ENCODE peak calls at places on chromosomes 2 and 18, in six cellular contexts. B, K, X, Y, D and S are unnamed samples.

GRCh38 chr2:240452471-240453256 is 17.2 kb downstream of the GPC1 start:
- DNase-seq in B (no peak), K (peak; percentile 86), X (no peak), Y (peak; percentile 97), D (peak; percentile 74), S (no peak)

GRCh38 chr18:63765837-63766236 is 9.4 kb upstream of the SERPINB7 start:
- DNase-seq in B (no peak), K (no peak), X (no peak), Y (no peak), D (no peak), S (no peak)

GRCh38 chr18:7890078-7890477 is 323.0 kb downstream of the PTPRM start:
- DNase-seq in B (no peak), K (no peak), X (no peak), Y (no peak), D (no peak), S (no peak)

GRCh38 chr18:74662622-74663021 is 65.0 kb downstream of the ZNF407 start:
- DNase-seq in B (no peak), K (no peak), X (no peak), Y (no peak), D (no peak), S (no peak)

GRCh38 chr2:15432642-15433261 is 128.4 kb downstream of the NBAS start:
- DNase-seq in B (no peak), K (peak; percentile 62), X (no peak), Y (no peak), D (no peak), S (no peak)

GRCh38 chr2:163119964-163120363 is 281.4 kb upstream of the KCNH7 start:
- DNase-seq in B (no peak), K (no peak), X (no peak), Y (no peak), D (no peak), S (no peak)

GRCh38 chr2:7639476-7639875 is 722.3 kb downstream of the RNF144A start:
- DNase-seq in B (no peak), K (no peak), X (no peak), Y (no peak), D (no peak), S (no peak)

GRCh38 chr18:12366794-12367193 is 10.2 kb downstream of the AFG3L2 start:
- DNase-seq in B (no peak), K (no peak), X (no peak), Y (no peak), D (no peak), S (no peak)

GRCh38 chr18:57743008-57743407 is 60.1 kb downstream of the ATP8B1 start:
- DNase-seq in B (no peak), K (no peak), X (no peak), Y (no peak), D (no peak), S (peak; percentile 69)

GRCh38 chr2:240598311-240598911 is 11.9 kb downstream of the CAPN10 start:
- DNase-seq in B (no peak), K (peak; percentile 3), X (no peak), Y (no peak), D (peak; percentile 72), S (no peak)

GRCh38 chr2:233656443-233656842 is 15.3 kb upstream of the UGT1A9 start:
- DNase-seq in B (peak; percentile 32), K (no peak), X (no peak), Y (no peak), D (no peak), S (no peak)

GRCh38 chr18:60413944-60414547 is 41.5 kb upstream of the MC4R start:
- DNase-seq in B (peak; percentile 29), K (peak; percentile 67), X (no peak), Y (peak; percentile 3), D (no peak), S (no peak)

GRCh38 chr18:12843420-12844346 is 40.4 kb downstream of the PTPN2 start:
- DNase-seq in B (no peak), K (no peak), X (no peak), Y (no peak), D (peak; percentile 62), S (no peak)

GRCh38 chr2:148253716-148254115 is 232.8 kb downstream of the MBD5 start:
- DNase-seq in B (peak; percentile 9), K (no peak), X (no peak), Y (no peak), D (peak; percentile 21), S (no peak)

GRCh38 chr18:52152036-52152435 is 188.0 kb upstream of the DCC start:
- DNase-seq in B (peak; percentile 4), K (no peak), X (no peak), Y (no peak), D (no peak), S (no peak)

GRCh38 chr18:58201268-58201667 is 157.2 kb downstream of the NEDD4L start:
- DNase-seq in B (no peak), K (no peak), X (no peak), Y (no peak), D (no peak), S (no peak)

GRCh38 chr2:234377761-234378341 is 119.0 kb downstream of the ARL4C start:
- DNase-seq in B (no peak), K (no peak), X (no peak), Y (no peak), D (no peak), S (peak; percentile 94)

GRCh38 chr2:17804358-17804757 is 11.9 kb upstream of the MSGN1 start:
- DNase-seq in B (peak; percentile 30), K (no peak), X (no peak), Y (no peak), D (no peak), S (no peak)

GRCh38 chr2:109242654-109243331 is 113.8 kb downstream of the SH3RF3 start:
- DNase-seq in B (no peak), K (no peak), X (no peak), Y (peak; percentile 54), D (no peak), S (peak; percentile 76)

GRCh38 chr2:228549390-228550007 is 368.0 kb upstream of the SPHKAP start:
- DNase-seq in B (peak; percentile 55), K (no peak), X (no peak), Y (no peak), D (no peak), S (no peak)

GRCh38 chr18:1302861-1303260 is 398.2 kb downstream of the ADCYAP1 start:
- DNase-seq in B (no peak), K (no peak), X (no peak), Y (no peak), D (peak; percentile 39), S (no peak)

GRCh38 chr2:145156199-145156598 is 636.3 kb upstream of the ZEB2 start:
- DNase-seq in B (no peak), K (no peak), X (no peak), Y (no peak), D (no peak), S (no peak)

GRCh38 chr2:24825883-24826800 is 32.9 kb downstream of the CENPO start:
- DNase-seq in B (no peak), K (no peak), X (no peak), Y (no peak), D (peak; percentile 62), S (no peak)

GRCh38 chr2:127625146-127625943 is 20.6 kb upstream of the GPR17 start:
- DNase-seq in B (no peak), K (no peak), X (no peak), Y (no peak), D (peak; percentile 78), S (no peak)

GRCh38 chr2:230921806-230922595 is 3.0 kb downstream of the GPR55 start:
- DNase-seq in B (peak; percentile 42), K (no peak), X (no peak), Y (no peak), D (peak; percentile 30), S (no peak)

GRCh38 chr2:230920167-230920566 is 4.9 kb downstream of the GPR55 start:
- DNase-seq in B (peak; percentile 58), K (no peak), X (no peak), Y (no peak), D (no peak), S (no peak)

GRCh38 chr2:230916218-230916617 is 8.8 kb downstream of the GPR55 start:
- DNase-seq in B (no peak), K (no peak), X (no peak), Y (no peak), D (peak; percentile 21), S (no peak)

GRCh38 chr2:230919681-230920080 is 5.4 kb downstream of the GPR55 start:
- DNase-seq in B (no peak), K (no peak), X (no peak), Y (no peak), D (no peak), S (no peak)

GRCh38 chr2:230919240-230919639 is 5.8 kb downstream of the GPR55 start:
- DNase-seq in B (no peak), K (no peak), X (no peak), Y (no peak), D (no peak), S (no peak)
- TF ChIP-seq CTCF in B (no peak), K (no peak), X (no peak), Y (no peak), D (no peak), S (no peak)

DNA sequence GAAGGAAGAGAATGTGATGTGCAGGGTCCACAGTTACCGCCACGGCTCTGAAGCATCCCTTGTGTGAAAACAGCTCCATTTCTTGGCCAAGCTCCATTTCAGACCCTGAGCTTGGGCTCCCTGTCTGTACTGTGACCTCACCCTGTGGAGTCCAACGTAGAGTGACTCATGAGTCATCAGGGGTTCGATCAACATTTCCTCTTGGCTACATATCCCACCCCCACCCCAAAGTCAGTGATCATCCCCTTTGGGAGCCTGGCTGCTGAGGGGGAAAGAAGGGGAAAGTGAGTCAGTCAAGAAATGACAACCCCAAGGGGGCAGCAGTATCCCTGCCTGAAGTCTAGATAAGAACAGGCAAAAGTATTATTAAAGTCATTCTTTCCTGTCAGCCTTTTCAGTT is 62.2 kb downstream of the PAPOLG start:
- DNase-seq in B (peak; percentile 42), K (no peak), X (no peak), Y (no peak), D (no peak), S (no peak)
- H3K4me3 ChIP-seq in B (no peak overlapping the region), K (no peak overlapping the region), X (no peak overlapping the region), Y (no peak overlapping the region), D (no peak overlapping the region), S (no peak overlapping the region)

DNA sequence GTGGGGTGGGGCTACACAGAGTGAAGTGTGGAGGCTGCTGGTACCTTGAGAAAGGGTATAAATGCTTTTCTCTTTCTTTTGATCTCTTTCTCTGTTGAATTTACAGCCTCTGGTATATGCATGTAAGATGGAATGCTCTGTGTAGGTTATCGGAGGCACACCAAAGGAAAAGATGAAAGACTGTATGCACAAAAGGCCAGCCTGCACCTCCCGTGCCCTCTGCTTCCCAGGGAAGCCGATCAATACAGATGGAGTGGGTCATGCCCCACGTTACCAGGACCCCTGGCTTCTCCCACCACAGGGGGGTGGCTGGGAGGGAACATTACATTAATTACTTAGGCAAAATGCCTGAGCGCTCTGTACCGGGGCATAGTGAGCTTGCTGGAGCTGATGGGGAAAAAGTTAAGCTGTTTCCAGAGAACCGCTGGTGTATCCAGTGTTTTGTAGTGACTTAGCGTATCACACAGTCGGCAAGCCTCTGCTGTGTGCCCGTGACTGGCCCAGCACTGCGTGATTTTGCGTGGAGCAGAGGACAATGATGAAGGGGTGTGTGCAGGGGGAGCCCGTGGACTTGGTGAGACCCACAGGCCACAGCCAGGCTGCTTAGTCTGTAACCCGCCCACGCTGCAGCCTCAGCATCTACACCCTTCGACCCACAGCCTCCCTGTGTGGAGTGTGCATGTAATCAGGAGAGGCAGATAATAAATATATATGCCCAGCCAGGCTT is 8.0 kb downstream of the ALLC start:
- DNase-seq in B (no peak), K (no peak), X (peak; percentile 2), Y (no peak), D (no peak), S (no peak)
- TF ChIP-seq CTCF in B (no peak), K (no peak), X (no peak), Y (no peak), D (no peak), S (no peak)

GRCh38 chr2:85133751-85134254 is 611 bp downstream of the TCF7L1 start:
- DNase-seq in B (peak; percentile 18), K (peak; percentile 35), X (no peak), Y (peak; percentile 21), D (peak; percentile 79), S (no peak)
- H3K4me3 ChIP-seq in B (no peak overlapping the region), K (peak overlapping the region; percentile 37), X (peak overlapping the region; percentile 15), Y (no peak overlapping the region), D (peak overlapping the region; percentile 54), S (peak overlapping the region; percentile 86)